ENCODE peak calls at places on chromosome 5, in nine cellular contexts. T is posterior vena cava; O is AG10803; G is aorta; I is NCI-H748 treated with DMSO at 0.1 percent for 48 hours; Q is HL-60; C is trophoblast cell; M is effector memory CD8-positive, alpha-beta T cell; W is T-helper 1 cell. L is an unnamed sample.

GRCh38 chr5:121138495-121138907 is 674.4 kb downstream of the PRR16 start:
- DNase-seq in T (no peak), O (no peak), G (no peak), I (no peak), Q (no peak), C (no peak), M (no peak), W (no peak), L (no peak)

GRCh38 chr5:61811052-61811451 is 479.0 kb downstream of the ZSWIM6 start:
- DNase-seq in T (no peak), O (peak), G (no peak), I (no peak), Q (no peak), C (no peak), M (no peak), W (no peak), L (no peak)

GRCh38 chr5:171825046-171825445 is 39.4 kb downstream of the SMIM23 start:
- DNase-seq in T (no peak), O (peak), G (no peak), I (no peak), Q (no peak), C (no peak), M (no peak), W (no peak), L (no peak)

GRCh38 chr5:102668220-102668930 is 86.7 kb upstream of the PAM start:
- DNase-seq in T (no peak), O (no peak), G (no peak), I (peak), Q (no peak), C (peak), M (no peak), W (no peak), L (no peak)

GRCh38 chr5:107184066-107184465 is 486.7 kb downstream of the EFNA5 start:
- DNase-seq in T (no peak), O (no peak), G (no peak), I (no peak), Q (no peak), C (no peak), M (no peak), W (no peak), L (no peak)

GRCh38 chr5:8216921-8217320 is 348.0 kb downstream of the MTRR start:
- DNase-seq in T (no peak), O (no peak), G (no peak), I (no peak), Q (no peak), C (no peak), M (no peak), W (no peak), L (no peak)

GRCh38 chr5:67147768-67148167 is 48.8 kb downstream of the CD180 start:
- DNase-seq in T (no peak), O (no peak), G (no peak), I (no peak), Q (no peak), C (no peak), M (no peak), W (no peak), L (no peak)

GRCh38 chr5:132011561-132012384 is at the start of gene ACSL6:
- DNase-seq in T (peak), O (no peak), G (peak), I (no peak), Q (no peak), C (peak), M (peak), W (no peak), L (peak)

GRCh38 chr5:34599471-34600117 is 56.5 kb upstream of the RAI14 start:
- DNase-seq in T (no peak), O (no peak), G (no peak), I (no peak), Q (no peak), C (no peak), M (no peak), W (no peak), L (no peak)

GRCh38 chr5:113122053-113122452 is 145.5 kb downstream of the DCP2 start:
- DNase-seq in T (no peak), O (peak), G (no peak), I (no peak), Q (no peak), C (no peak), M (no peak), W (no peak), L (no peak)

GRCh38 chr5:159849437-159850191 is 66.7 kb upstream of the ADRA1B start:
- DNase-seq in T (no peak), O (peak), G (no peak), I (no peak), Q (no peak), C (no peak), M (no peak), W (no peak), L (no peak)